ENCODE peak calls at places on chromosomes 6 and 20, in nine cellular contexts. J, L, T, X, F, Z, B, C and S are unnamed samples.

GRCh38 chr6:133355922-133356321 is 114.8 kb downstream of the EYA4 start:
- DNase-seq in J (no peak), L (no peak), T (no peak), X (no peak), F (no peak), Z (no peak), B (no peak), C (no peak), S (no peak)

GRCh38 chr6:149140137-149140909 is 177.2 kb upstream of the TAB2 start:
- DNase-seq in J (no peak), L (peak), T (no peak), X (no peak), F (no peak), Z (no peak), B (peak), C (no peak), S (no peak)

GRCh38 chr20:43991982-43992381 is 77.3 kb downstream of the TOX2 start:
- DNase-seq in J (no peak), L (no peak), T (no peak), X (no peak), F (no peak), Z (no peak), B (no peak), C (no peak), S (no peak)

GRCh38 chr6:132401120-132401940 is at the start of gene MOXD1:
- DNase-seq in J (no peak), L (peak), T (peak), X (peak), F (peak), Z (no peak), B (no peak), C (no peak), S (no peak)

GRCh38 chr20:59940956-59941294 is 736 bp downstream of the FAM217B start:
- DNase-seq in J (no peak), L (no peak), T (no peak), X (no peak), F (no peak), Z (no peak), B (no peak), C (no peak), S (no peak)

GRCh38 chr20:48930035-48930434 is 8.5 kb downstream of the ARFGEF2 start:
- DNase-seq in J (no peak), L (no peak), T (no peak), X (no peak), F (no peak), Z (no peak), B (no peak), C (no peak), S (no peak)

GRCh38 chr6:43913388-43914271 is 143.6 kb downstream of the VEGFA start:
- DNase-seq in J (no peak), L (no peak), T (no peak), X (peak), F (no peak), Z (no peak), B (no peak), C (no peak), S (no peak)

GRCh38 chr6:17938885-17939284 is 48.5 kb downstream of the KIF13A start:
- DNase-seq in J (no peak), L (no peak), T (no peak), X (no peak), F (no peak), Z (no peak), B (no peak), C (no peak), S (peak)

GRCh38 chr20:3751664-3752385 is 15.7 kb downstream of the ADISSP start:
- DNase-seq in J (no peak), L (peak), T (peak), X (peak), F (peak), Z (no peak), B (peak), C (no peak), S (no peak)

GRCh38 chr6:119259027-119259426 is 90.5 kb downstream of the MAN1A1 start:
- DNase-seq in J (no peak), L (no peak), T (no peak), X (no peak), F (no peak), Z (no peak), B (no peak), C (no peak), S (no peak)

GRCh38 chr6:48388045-48388444 is 277.0 kb upstream of the PTCHD4 start:
- DNase-seq in J (no peak), L (no peak), T (no peak), X (peak), F (no peak), Z (no peak), B (no peak), C (no peak), S (no peak)

GRCh38 chr6:110877154-110877564 is 2.6 kb downstream of the AMD1 start:
- DNase-seq in J (no peak), L (no peak), T (no peak), X (no peak), F (no peak), Z (no peak), B (no peak), C (no peak), S (no peak)

GRCh38 chr20:45138451-45139300 is 14.4 kb upstream of the WFDC12 start:
- DNase-seq in J (no peak), L (peak), T (peak), X (peak), F (peak), Z (no peak), B (peak), C (no peak), S (no peak)

GRCh38 chr6:150004101-150004782 is 21.1 kb downstream of the RAET1L start:
- DNase-seq in J (no peak), L (no peak), T (no peak), X (no peak), F (no peak), Z (no peak), B (peak), C (no peak), S (no peak)

GRCh38 chr6:154187714-154188113 is 148.7 kb downstream of the OPRM1 start:
- DNase-seq in J (no peak), L (no peak), T (no peak), X (no peak), F (no peak), Z (no peak), B (no peak), C (no peak), S (no peak)

GRCh38 chr6:107731422-107732319 is 92.4 kb downstream of the SCML4 start:
- DNase-seq in J (peak), L (no peak), T (no peak), X (peak), F (no peak), Z (no peak), B (no peak), C (no peak), S (no peak)

GRCh38 chr20:48783533-48784272 is 44.1 kb downstream of the PREX1 start:
- DNase-seq in J (no peak), L (no peak), T (no peak), X (no peak), F (no peak), Z (no peak), B (peak), C (no peak), S (no peak)

GRCh38 chr20:31551581-31552081 is 37.4 kb downstream of the HM13 start:
- DNase-seq in J (no peak), L (no peak), T (no peak), X (no peak), F (no peak), Z (no peak), B (no peak), C (no peak), S (no peak)

GRCh38 chr6:99612551-99613397 is 6.1 kb downstream of the PRDM13 start:
- DNase-seq in J (no peak), L (no peak), T (no peak), X (no peak), F (no peak), Z (no peak), B (no peak), C (no peak), S (no peak)

GRCh38 chr6:82823361-82823760 is 242.3 kb downstream of the UBE3D start:
- DNase-seq in J (no peak), L (no peak), T (no peak), X (no peak), F (no peak), Z (no peak), B (no peak), C (no peak), S (no peak)

GRCh38 chr6:105561501-105561900 is 158.6 kb upstream of the PREP start:
- DNase-seq in J (no peak), L (no peak), T (no peak), X (no peak), F (no peak), Z (no peak), B (no peak), C (no peak), S (no peak)

GRCh38 chr20:62389601-62390087 is 2.7 kb downstream of the RPS21 start:
- DNase-seq in J (no peak), L (no peak), T (no peak), X (no peak), F (no peak), Z (no peak), B (no peak), C (no peak), S (no peak)

GRCh38 chr20:34220581-34220980 is 20.6 kb upstream of the ASIP start:
- DNase-seq in J (peak), L (no peak), T (no peak), X (no peak), F (no peak), Z (no peak), B (no peak), C (no peak), S (peak)

GRCh38 chr6:33620584-33621395 is at the start of gene ITPR3:
- DNase-seq in J (no peak), L (peak), T (peak), X (peak), F (peak), Z (no peak), B (peak), C (peak), S (no peak)
- H3K4me3 ChIP-seq in J (peak), L (peak), T (peak), X (peak), F (peak), Z (peak), B (peak), C (peak), S (peak)

GRCh38 chr6:28209753-28210535 is 15.1 kb upstream of the ZSCAN9 start:
- DNase-seq in J (no peak), L (no peak), T (no peak), X (no peak), F (peak), Z (no peak), B (no peak), C (no peak), S (no peak)

GRCh38 chr6:28212510-28213212 is 12.4 kb upstream of the ZSCAN9 start:
- DNase-seq in J (no peak), L (peak), T (peak), X (peak), F (peak), Z (no peak), B (no peak), C (peak), S (peak)

GRCh38 chr6:28211840-28212509 is 13.1 kb upstream of the ZSCAN9 start:
- DNase-seq in J (no peak), L (peak), T (no peak), X (no peak), F (no peak), Z (no peak), B (no peak), C (no peak), S (no peak)

GRCh38 chr6:28215425-28215824 is 9.7 kb upstream of the ZSCAN9 start:
- DNase-seq in J (no peak), L (no peak), T (no peak), X (peak), F (no peak), Z (no peak), B (no peak), C (no peak), S (no peak)

GRCh38 chr6:28213213-28213523 is 11.9 kb upstream of the ZSCAN9 start:
- DNase-seq in J (no peak), L (no peak), T (no peak), X (no peak), F (no peak), Z (no peak), B (no peak), C (no peak), S (no peak)
- H3K4me3 ChIP-seq in J (no peak), L (no peak), T (peak), X (no peak), F (no peak), Z (no peak), B (no peak), C (peak), S (peak)

DNA sequence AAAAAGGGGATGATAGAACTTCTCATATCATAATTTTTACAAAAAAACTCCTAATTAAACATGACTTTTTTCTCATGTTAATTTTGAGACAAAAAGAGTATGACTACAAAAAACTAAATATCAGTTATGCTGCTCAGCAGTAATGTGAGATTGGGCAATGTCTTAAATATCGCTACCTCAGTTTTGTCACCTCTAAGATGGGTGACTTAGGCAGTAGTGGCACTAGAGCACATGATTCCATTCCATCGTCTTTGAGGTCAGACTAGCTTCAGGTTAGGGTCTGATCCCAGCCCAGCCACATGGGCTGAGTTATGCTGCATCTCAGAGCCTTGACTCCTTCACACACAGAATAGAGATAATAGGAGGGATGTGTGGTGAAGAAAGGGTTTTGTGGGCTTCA is 11.0 kb downstream of the DCBLD1 start:
- DNase-seq in J (no peak), L (no peak), T (no peak), X (no peak), F (no peak), Z (no peak), B (no peak), C (no peak), S (no peak)
- H3K4me3 ChIP-seq in J (no peak), L (no peak), T (no peak), X (no peak), F (no peak), Z (no peak), B (no peak), C (no peak), S (no peak)

DNA sequence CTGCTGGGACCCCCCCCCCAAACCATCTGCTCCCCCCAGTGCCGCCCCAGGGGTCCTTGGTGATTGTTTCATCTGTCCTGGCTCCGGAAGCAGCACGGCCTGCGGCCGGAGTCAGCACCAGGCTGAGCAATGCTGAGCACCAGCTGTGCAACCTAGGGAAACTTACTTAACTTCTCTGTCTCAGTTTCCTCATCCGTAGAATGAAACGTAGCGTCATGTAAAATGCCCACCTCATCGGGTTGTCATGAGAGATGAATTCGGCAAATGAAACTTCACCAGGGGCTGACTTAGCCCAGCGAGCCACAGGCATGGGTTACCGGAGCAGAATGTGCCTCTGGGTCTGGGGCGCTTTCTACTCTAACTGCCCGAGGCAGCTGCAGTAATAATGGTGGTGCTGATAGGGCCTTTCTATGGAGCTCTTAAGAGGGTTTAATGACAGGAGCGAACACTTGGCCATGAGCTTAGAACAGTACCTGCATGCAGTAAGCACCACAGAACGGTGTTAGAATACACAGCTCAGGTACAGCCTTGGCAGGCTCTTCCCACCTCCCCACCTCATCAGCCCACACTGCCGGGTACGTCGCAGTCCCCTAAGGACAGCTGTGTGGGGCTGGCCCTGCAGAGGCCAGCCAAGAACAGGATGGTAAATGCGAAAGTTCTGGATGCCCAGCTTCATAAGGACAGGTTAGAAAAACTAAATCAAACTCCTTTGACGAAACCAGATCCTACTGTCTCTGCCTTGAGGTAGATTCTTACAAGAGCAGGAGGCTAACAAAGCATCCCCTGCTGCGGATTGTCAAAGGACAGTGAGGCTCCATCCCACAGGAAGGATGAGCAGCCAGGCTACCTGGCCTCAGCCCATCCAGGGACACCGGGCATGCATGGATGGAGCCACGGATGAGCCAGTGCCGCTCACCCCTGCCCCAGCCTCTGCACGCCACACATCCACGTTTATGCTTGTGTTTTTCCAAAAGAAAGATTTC is 1.5 kb downstream of the THBS2 start:
- DNase-seq in J (no peak), L (no peak), T (no peak), X (no peak), F (no peak), Z (no peak), B (no peak), C (no peak), S (no peak)
- H3K4me3 ChIP-seq in J (peak), L (no peak), T (peak), X (no peak), F (no peak), Z (peak), B (no peak), C (no peak), S (peak)

DNA sequence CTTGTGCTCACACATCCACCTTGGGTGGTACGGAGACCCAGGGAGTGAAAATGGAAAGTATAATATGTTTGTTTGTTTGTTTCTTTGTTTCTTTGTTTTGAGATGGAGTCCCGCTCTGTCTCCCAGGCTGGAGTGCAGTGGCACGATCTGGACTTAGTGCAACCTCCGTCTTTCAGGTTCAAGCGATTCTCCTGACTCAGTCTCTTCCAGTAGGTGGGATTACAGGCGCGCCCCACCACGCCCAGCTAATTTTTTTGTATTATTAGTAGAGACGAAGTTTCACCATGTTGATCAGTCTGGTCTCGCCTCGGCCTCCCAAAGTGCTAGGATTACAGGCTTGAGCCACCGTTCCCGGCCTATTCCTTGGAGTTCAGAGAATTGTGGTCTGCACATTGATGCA is 115.4 kb downstream of the TRIM27 start:
- DNase-seq in J (no peak), L (no peak), T (no peak), X (no peak), F (no peak), Z (no peak), B (no peak), C (no peak), S (no peak)
- H3K4me3 ChIP-seq in J (no peak), L (no peak), T (peak), X (no peak), F (peak), Z (no peak), B (no peak), C (peak), S (peak)

DNA sequence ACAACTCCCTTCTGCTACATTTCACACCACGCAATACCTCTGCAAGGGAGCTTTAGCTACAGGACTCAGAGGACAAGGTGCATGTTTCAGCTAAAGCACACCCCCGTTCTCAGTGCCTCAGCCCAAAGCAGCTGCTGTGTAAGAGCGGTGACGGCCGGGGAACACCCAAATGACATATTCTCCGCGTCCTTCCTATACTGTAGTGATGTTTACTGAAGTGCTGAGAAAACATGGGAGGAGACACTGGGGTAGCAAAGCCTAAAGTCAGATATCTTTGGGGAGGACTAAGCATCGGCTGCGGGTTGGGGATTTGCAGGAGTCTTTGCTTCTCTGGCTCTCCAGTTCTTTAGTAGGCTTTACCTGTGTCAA is 1.7 kb downstream of the SLC22A23 start:
- DNase-seq in J (no peak), L (peak), T (no peak), X (peak), F (peak), Z (no peak), B (peak), C (no peak), S (no peak)
- H3K4me3 ChIP-seq in J (peak), L (no peak), T (no peak), X (peak), F (peak), Z (peak), B (peak), C (peak), S (no peak)

GRCh38 chr6:106700581-106700980 is 71.2 kb downstream of the QRSL1 start:
- DNase-seq in J (no peak), L (no peak), T (no peak), X (no peak), F (no peak), Z (no peak), B (no peak), C (no peak), S (no peak)

GRCh38 chr6:106702451-106703110 is 73.2 kb downstream of the QRSL1 start:
- DNase-seq in J (no peak), L (peak), T (no peak), X (peak), F (no peak), Z (no peak), B (no peak), C (no peak), S (no peak)

GRCh38 chr6:106705156-106705555 is 75.8 kb downstream of the QRSL1 start:
- DNase-seq in J (no peak), L (no peak), T (no peak), X (no peak), F (no peak), Z (no peak), B (no peak), C (no peak), S (no peak)

GRCh38 chr6:106704327-106704726 is 74.9 kb downstream of the QRSL1 start:
- DNase-seq in J (no peak), L (no peak), T (no peak), X (no peak), F (no peak), Z (no peak), B (no peak), C (no peak), S (no peak)

DNA sequence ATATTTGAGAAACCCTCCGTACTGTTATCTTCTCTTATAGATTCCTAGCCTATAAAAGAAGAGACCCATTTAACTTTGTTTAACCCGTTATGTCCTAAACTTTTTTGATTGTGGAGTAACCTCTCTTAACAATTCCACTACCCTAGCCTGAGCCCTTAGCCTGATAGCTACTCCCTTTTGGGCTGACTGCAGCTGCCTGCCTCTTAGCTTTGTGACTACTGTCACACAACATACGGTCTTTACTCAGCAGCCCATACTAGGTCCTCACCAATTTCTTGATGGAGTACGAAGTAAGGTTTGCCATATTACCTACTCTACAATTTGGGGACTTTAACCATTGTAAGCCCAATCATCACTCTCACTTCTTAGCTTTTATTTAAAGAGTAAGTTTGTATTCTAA is 72.7 kb downstream of the QRSL1 start:
- DNase-seq in J (no peak), L (peak), T (no peak), X (peak), F (no peak), Z (no peak), B (no peak), C (no peak), S (no peak)
- H3K4me3 ChIP-seq in J (no peak), L (peak), T (no peak), X (no peak), F (no peak), Z (no peak), B (no peak), C (no peak), S (no peak)

DNA sequence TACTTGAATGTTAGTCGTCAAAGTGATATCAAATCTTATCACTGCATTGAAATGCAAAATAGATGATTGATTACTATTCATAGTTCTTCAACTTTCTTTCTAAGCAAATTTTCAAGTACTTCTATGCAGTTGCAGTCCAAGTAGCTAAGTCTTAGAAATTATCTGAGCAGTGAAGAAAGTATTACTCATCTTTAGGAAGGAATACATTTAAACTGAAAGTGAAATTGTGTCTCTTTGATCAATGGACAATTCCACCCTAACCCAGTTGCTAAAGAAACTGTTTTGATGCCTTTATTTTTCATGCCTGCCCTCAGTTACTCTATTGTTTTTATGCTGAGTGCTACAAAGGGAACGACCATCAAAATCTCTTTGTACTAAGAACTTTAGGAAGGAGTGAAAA is 337.4 kb downstream of the GRIK2 start:
- DNase-seq in J (no peak), L (no peak), T (no peak), X (no peak), F (no peak), Z (no peak), B (no peak), C (no peak), S (no peak)
- H3K4me3 ChIP-seq in J (no peak), L (no peak), T (no peak), X (no peak), F (no peak), Z (no peak), B (no peak), C (no peak), S (no peak)